ENCODE peak calls at places on chromosomes 7 and 10, in seven cellular contexts. J is pancreas; C is NCI-H2107; I is stimulated activated CD4-positive, alpha-beta T cell treated with anti-CD3 and anti-CD28 coated beads, Interleukin-1b, Interleukin-23, amount 100 ng/mL, for 1 hour; O is activated T-cell treated with anti-CD3 and anti-CD28 coated beads for 1 hour; W is heart left ventricle; Z is NCI-H2081. H is an unnamed sample.

GRCh38 chr10:72334832-72335393 is 19.8 kb downstream of the DNAJB12 start:
- DNase-seq in I (no peak), O (peak), W (peak), C (no peak), J (peak), Z (no peak), H (peak)

GRCh38 chr10:8566737-8567136 is 512.2 kb downstream of the GATA3 start:
- DNase-seq in W (no peak), I (no peak), Z (no peak), O (no peak), J (no peak), C (no peak), H (no peak)

GRCh38 chr10:118911361-118911760 is 118.2 kb upstream of the NANOS1 start:
- DNase-seq in C (no peak), W (no peak), O (no peak), J (no peak), Z (no peak), I (no peak), H (peak)

GRCh38 chr7:80018941-80019808 is 115.5 kb upstream of the GNAI1 start:
- DNase-seq in I (peak), W (peak), Z (peak), O (peak), J (no peak), C (peak), H (peak)

GRCh38 chr10:62652114-62652513 is 152.4 kb upstream of the ADO start:
- DNase-seq in C (no peak), J (no peak), O (no peak), I (no peak), W (no peak), Z (no peak), H (no peak)

GRCh38 chr10:71045936-71046335 is 157.6 kb upstream of the PCBD1 start:
- DNase-seq in Z (no peak), O (no peak), C (no peak), I (no peak), W (no peak), J (no peak), H (no peak)

GRCh38 chr10:3774814-3775670 is 10.0 kb downstream of the KLF6 start:
- DNase-seq in O (no peak), Z (no peak), W (no peak), C (no peak), J (no peak), I (no peak), H (peak)

GRCh38 chr10:35369049-35369760 is 32.9 kb downstream of the CCNY start:
- DNase-seq in Z (no peak), I (no peak), O (no peak), W (peak), J (no peak), C (no peak), H (no peak)

GRCh38 chr10:64283621-64284020 is 762.4 kb downstream of the REEP3 start:
- DNase-seq in I (no peak), J (no peak), Z (no peak), O (no peak), C (no peak), W (no peak), H (no peak)

GRCh38 chr10:89332092-89332633 is 4.4 kb downstream of the IFIT3 start:
- DNase-seq in W (no peak), C (peak), O (no peak), J (no peak), I (no peak), Z (no peak), H (peak)

GRCh38 chr7:45695249-45695995 is 121.3 kb downstream of the ADCY1 start:
- DNase-seq in Z (no peak), W (no peak), C (no peak), O (no peak), I (no peak), J (no peak), H (no peak)

GRCh38 chr7:24192053-24192452 is 91.9 kb upstream of the NPY start:
- DNase-seq in I (no peak), J (no peak), W (no peak), C (no peak), Z (no peak), O (no peak), H (no peak)

GRCh38 chr7:8149222-8149621 is 112.7 kb downstream of the ICA1 start:
- DNase-seq in I (no peak), W (no peak), J (no peak), C (no peak), Z (no peak), O (no peak), H (no peak)

GRCh38 chr10:123901621-123902020 is 10.0 kb upstream of the CPXM2 start:
- DNase-seq in W (no peak), C (no peak), J (no peak), O (no peak), Z (no peak), I (no peak), H (no peak)

GRCh38 chr10:102773986-102774385 is 30.2 kb downstream of the WBP1L start:
- DNase-seq in C (no peak), O (no peak), W (peak), Z (no peak), J (no peak), I (no peak), H (no peak)

GRCh38 chr10:90856261-90856660 is 1.6 kb downstream of the HTR7 start:
- DNase-seq in J (no peak), W (no peak), Z (no peak), O (no peak), I (no peak), C (no peak), H (no peak)

GRCh38 chr10:62502995-62503613 is 128.9 kb downstream of the ZNF365 start:
- DNase-seq in J (no peak), I (no peak), W (no peak), C (no peak), Z (no peak), O (no peak), H (no peak)

GRCh38 chr10:104329754-104330153 is 8.5 kb downstream of the ITPRIP start:
- DNase-seq in J (no peak), C (no peak), O (no peak), W (no peak), Z (no peak), I (no peak), H (no peak)

GRCh38 chr7:50553973-50554372 is 11.2 kb downstream of the DDC start:
- DNase-seq in W (no peak), Z (no peak), C (no peak), J (no peak), I (no peak), O (no peak), H (no peak)

GRCh38 chr7:22561895-22562593 is 62.1 kb upstream of the STEAP1B start:
- DNase-seq in Z (no peak), I (no peak), C (no peak), W (no peak), O (no peak), J (no peak), H (no peak)